ENCODE peak calls at places on chromosomes 5 and 9, in five cellular contexts. J is bronchial epithelial cell, F is left ventricle myocardium inferior, W is suprapubic skin, E is HCT116. C is an unnamed sample.

GRCh38 chr5:175288048-175288621 is 155.8 kb downstream of the DRD1 start:
- DNase-seq in F (no peak), E (peak), J (peak), W (no peak), C (no peak)

GRCh38 chr9:81128701-81129100 is 560.6 kb downstream of the TLE1 start:
- DNase-seq in E (no peak), J (no peak), W (no peak), F (no peak), C (no peak)

GRCh38 chr9:33718987-33719386 is 76.4 kb upstream of the PRSS3 start:
- DNase-seq in E (no peak), W (no peak), F (peak), J (peak), C (no peak)

GRCh38 chr5:143923634-143924265 is 111.8 kb downstream of the HMHB1 start:
- DNase-seq in J (peak), E (no peak), F (no peak), W (no peak), C (no peak)

GRCh38 chr9:14909631-14910177 is 524 bp downstream of the FREM1 start:
- DNase-seq in F (no peak), E (no peak), J (no peak), W (no peak), C (no peak)

GRCh38 chr9:136901516-136902258 is 15.4 kb downstream of the TRAF2 start:
- DNase-seq in F (no peak), J (peak), W (no peak), E (peak), C (no peak)

GRCh38 chr5:153513171-153513570 is 22.7 kb downstream of the GRIA1 start:
- DNase-seq in E (no peak), F (no peak), W (no peak), J (no peak), C (no peak)

GRCh38 chr5:97094579-97095317 is 47.7 kb downstream of the LIX1 start:
- DNase-seq in F (no peak), E (no peak), W (no peak), J (no peak), C (no peak)

DNA sequence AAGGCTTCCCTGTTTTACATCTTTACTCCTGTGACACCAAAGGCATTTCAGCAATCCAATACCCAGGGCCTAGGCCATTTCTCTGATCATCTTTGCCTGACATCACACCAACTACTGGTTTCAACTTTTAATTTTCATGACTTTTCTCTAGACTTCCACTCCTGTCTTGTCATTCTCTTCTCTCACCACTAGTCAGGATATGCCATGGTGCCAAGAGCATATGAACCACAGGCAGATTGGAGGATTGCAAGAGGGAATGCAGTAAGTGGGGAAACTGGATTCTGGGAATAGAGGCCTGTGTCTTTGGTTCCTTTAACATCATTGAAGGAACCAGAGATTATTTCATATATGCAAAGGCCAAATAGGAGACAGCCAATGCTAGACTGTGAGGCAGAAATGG is 69.3 kb downstream of the ANKRD31 start:
- DNase-seq in F (no peak), J (no peak), E (peak), W (no peak), C (no peak)
- TF ChIP-seq CTCF in F (no peak), J (peak), E (peak), W (no peak), C (no peak)

DNA sequence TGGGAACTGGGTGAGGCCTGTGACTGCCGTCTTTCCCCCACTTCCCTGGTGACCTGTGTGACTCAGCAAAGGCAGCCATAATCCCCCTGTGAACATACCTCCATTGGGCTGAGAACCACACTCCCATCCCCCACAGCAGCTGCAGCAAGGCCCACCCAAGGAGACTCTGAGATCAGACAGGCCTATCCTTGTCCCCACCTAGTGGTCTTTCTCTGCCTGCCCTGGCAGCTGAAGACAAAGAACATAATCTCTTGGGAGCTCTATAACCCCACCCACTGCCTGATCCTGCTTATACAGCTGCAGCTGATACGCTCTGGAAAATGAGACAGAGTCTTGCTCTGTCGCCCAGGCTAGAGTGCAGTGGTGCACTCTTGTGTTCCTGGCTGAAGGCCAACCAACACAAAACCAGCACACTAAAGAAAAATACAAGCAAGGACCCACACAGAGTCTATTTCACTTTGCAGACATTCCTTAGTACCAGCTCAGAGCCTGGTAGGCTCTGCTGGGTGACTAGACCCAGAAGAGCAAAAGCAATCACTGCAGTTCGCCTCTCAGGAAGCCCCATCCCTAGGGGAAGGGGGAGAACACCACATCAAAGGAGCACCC is 106.7 kb downstream of the MCTP1 start:
- DNase-seq in E (peak), F (no peak), W (no peak), J (no peak), C (peak)
- TF ChIP-seq CTCF in E (no peak), F (peak), W (no peak), J (no peak), C (peak)

DNA sequence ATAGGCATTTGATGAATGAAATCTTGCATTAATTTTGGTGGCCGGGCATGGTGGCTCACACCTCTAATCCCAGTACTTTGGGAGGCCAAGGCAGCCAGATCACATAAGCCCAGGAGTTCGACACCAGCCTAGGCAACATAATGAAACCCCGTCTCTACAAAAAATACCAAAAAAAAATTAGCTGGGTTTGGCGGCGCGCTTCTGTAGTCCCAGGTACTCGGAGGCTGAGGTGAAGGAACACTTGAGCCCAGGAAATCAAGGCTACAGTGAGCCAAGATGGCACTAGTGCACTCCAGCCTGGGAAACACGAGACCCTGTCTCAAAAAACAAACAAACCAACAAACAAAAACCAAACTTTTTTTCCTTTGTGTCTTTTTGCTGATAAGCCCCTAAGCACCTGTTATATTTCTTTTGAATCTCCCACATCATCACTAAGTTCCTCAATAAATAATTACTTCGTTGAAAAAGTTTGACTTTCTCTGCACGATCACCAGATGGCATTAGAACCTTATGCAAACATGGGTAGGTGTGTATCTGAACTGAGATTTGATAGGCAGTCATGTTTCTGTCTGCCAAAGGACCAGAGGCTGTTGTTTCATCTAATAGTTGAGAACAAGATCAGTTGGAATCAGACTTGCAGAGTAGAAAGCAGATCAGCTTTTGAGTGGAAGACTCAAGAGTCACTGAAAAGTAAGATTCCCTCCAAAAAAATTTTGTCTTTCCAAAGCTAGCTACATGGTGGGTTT is 5.5 kb upstream of the MATR3 start:
- DNase-seq in W (no peak), F (no peak), E (no peak), J (peak), C (no peak)
- TF ChIP-seq CTCF in W (no peak), F (peak), E (peak), J (no peak), C (no peak)

DNA sequence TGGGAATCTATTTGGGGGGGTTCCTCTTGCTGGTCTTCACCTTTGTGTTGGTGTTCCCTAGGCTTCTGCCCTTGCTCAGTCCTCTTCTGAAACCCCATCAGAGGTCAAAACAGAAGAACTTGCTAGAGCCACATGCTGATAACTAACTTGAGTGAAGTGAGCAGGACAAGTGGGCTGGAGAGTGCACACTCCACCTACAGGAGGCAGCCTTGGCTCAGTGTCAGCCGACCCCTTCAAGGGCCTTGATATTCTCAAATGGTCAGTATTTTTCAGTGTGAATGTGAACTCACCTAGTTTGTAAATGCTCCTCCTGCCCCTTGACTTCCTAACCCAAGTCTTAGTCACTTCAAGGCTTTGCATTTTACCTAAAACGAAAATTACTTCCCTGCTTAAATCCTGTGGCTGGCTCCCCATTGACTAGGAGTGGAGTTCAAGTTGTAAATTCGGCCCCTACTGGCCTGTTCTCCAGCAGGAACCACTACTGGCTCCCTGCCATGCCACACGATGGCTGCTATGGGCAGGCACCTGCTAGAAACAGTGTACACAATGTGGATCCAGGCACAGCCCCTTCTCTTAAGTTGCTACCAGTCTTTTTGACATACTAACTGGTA is 3.6 kb upstream of the SLC1A3 start:
- DNase-seq in W (no peak), E (peak), J (no peak), F (peak), C (no peak)
- TF ChIP-seq CTCF in W (no peak), E (peak), J (peak), F (no peak), C (no peak)

DNA sequence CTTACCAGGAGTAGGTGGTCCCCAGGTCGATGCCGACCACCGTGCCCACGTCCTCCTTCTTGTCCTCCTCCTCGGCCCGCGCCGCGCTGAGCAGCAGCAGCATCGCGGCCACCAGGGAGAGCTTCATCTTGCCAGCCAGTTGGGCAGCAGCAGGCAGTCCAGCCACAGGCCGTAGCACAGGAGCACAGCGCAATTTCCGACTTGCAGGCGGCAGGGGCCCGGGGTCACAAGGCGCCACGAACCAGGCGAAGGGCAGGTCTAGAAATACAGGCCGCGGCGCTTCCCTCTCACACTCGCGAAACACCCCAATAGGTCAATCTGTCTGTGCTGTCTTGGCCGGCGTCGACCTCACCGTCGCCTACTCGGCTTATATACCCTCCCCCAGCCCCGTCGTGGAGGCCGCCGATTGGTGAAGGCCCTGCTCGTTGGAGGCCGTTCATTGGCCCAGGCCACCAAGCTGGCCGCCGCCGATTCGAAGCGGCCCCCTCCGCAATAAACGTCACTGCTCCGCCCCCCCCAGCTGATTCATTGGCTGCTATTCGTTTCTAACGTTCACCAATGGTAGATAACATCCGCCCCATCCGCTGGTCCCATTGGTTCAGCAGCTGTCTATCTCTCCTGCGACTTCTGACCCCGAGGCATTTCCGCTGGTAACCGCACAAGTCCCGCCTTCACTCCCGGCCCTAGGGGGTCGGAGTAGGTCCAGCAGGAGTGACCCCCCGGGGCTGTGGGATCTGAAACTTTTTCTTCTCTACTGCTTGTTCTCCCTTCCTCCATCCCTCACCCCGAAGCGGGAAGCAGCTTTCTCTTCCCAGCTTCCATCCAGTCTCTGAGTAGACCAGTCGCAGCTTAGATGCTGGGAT is at the start of gene HSPA5:
- DNase-seq in E (peak), W (peak), J (peak), F (peak), C (peak)
- TF ChIP-seq CTCF in E (no peak), W (no peak), J (peak), F (peak), C (peak)